ENCODE peak calls at places on chromosomes 16 and 17, in nine cellular contexts. Y is coronary artery, Q is thoracic aorta, U is vagina, W is heart right ventricle, E is psoas muscle, L is fibroblast of mammary gland, F is GM12878, R is A673. Z is an unnamed sample.

GRCh38 chr16:66457888-66458287 is 30.8 kb downstream of the BEAN1 start:
- DNase-seq in Y (peak; percentile 31), Q (no peak), U (no peak), W (no peak), E (no peak), L (no peak), F (no peak), R (no peak), Z (no peak)

GRCh38 chr16:77353587-77354263 is 81.1 kb downstream of the ADAMTS18 start:
- DNase-seq in Y (no peak), Q (no peak), U (no peak), W (no peak), E (no peak), L (no peak), F (no peak), R (no peak), Z (no peak)

GRCh38 chr16:9791566-9791965 is 390.7 kb downstream of the GRIN2A start:
- DNase-seq in Y (no peak), Q (no peak), U (no peak), W (no peak), E (no peak), L (no peak), F (no peak), R (no peak), Z (no peak)

GRCh38 chr17:11506635-11507034 is 91.6 kb upstream of the DNAH9 start:
- DNase-seq in Y (no peak), Q (no peak), U (no peak), W (no peak), E (no peak), L (no peak), F (no peak), R (peak; percentile 91), Z (no peak)

GRCh38 chr17:83092186-83092585 is 12.8 kb downstream of the METRNL start:
- DNase-seq in Y (no peak), Q (no peak), U (no peak), W (no peak), E (no peak), L (no peak), F (no peak), R (no peak), Z (no peak)

GRCh38 chr16:2046889-2047329 is 725 bp downstream of the NTHL1 start:
- DNase-seq in Y (no peak), Q (no peak), U (no peak), W (no peak), E (no peak), L (no peak), F (no peak), R (no peak), Z (no peak)

GRCh38 chr17:32827227-32827626 is 49.7 kb downstream of the MYO1D start:
- DNase-seq in Y (no peak), Q (no peak), U (no peak), W (no peak), E (no peak), L (no peak), F (peak; percentile 65), R (no peak), Z (no peak)

GRCh38 chr16:31083556-31083955 is 5.2 kb downstream of the PRSS53 start:
- DNase-seq in Y (no peak), Q (no peak), U (no peak), W (no peak), E (no peak), L (no peak), F (no peak), R (no peak), Z (no peak)

GRCh38 chr17:37614391-37614790 is 5.2 kb upstream of the SYNRG start:
- DNase-seq in Y (no peak), Q (no peak), U (no peak), W (no peak), E (no peak), L (peak; percentile 89), F (no peak), R (no peak), Z (peak; percentile 43)

GRCh38 chr17:57539528-57540301 is 205.4 kb downstream of the CCDC182 start:
- DNase-seq in Y (no peak), Q (no peak), U (no peak), W (no peak), E (no peak), L (no peak), F (no peak), R (no peak), Z (no peak)

GRCh38 chr16:50548659-50549560 is 714 bp downstream of the NKD1 start:
- DNase-seq in Y (no peak), Q (no peak), U (no peak), W (no peak), E (no peak), L (no peak), F (no peak), R (peak; percentile 20), Z (no peak)

GRCh38 chr17:42969006-42969581 is 4.8 kb upstream of the AARSD1 start:
- DNase-seq in Y (no peak), Q (no peak), U (no peak), W (no peak), E (no peak), L (peak; percentile 68), F (no peak), R (peak; percentile 24), Z (peak; percentile 87)

GRCh38 chr17:81440511-81441244 is 45.4 kb downstream of the BAHCC1 start:
- DNase-seq in Y (no peak), Q (no peak), U (no peak), W (no peak), E (no peak), L (no peak), F (no peak), R (peak; percentile 45), Z (no peak)

GRCh38 chr17:81444610-81445339 is 49.5 kb downstream of the BAHCC1 start:
- DNase-seq in Y (no peak), Q (no peak), U (no peak), W (no peak), E (no peak), L (no peak), F (no peak), R (no peak), Z (no peak)

GRCh38 chr17:81445642-81446500 is 50.6 kb downstream of the BAHCC1 start:
- DNase-seq in Y (no peak), Q (no peak), U (no peak), W (no peak), E (no peak), L (no peak), F (no peak), R (no peak), Z (no peak)

GRCh38 chr17:81442791-81443190 is 47.5 kb downstream of the BAHCC1 start:
- DNase-seq in Y (no peak), Q (no peak), U (no peak), W (no peak), E (no peak), L (no peak), F (no peak), R (no peak), Z (no peak)

GRCh38 chr17:81443269-81443668 is 48.0 kb downstream of the BAHCC1 start:
- DNase-seq in Y (no peak), Q (no peak), U (no peak), W (no peak), E (no peak), L (no peak), F (no peak), R (no peak), Z (no peak)
- H3K4me3 ChIP-seq in Y (no peak overlapping the region), Q (no peak overlapping the region), U (no peak overlapping the region), W (no peak overlapping the region), E (no peak overlapping the region), L (no peak overlapping the region), F (no peak overlapping the region), R (no peak overlapping the region), Z (no peak overlapping the region)

DNA sequence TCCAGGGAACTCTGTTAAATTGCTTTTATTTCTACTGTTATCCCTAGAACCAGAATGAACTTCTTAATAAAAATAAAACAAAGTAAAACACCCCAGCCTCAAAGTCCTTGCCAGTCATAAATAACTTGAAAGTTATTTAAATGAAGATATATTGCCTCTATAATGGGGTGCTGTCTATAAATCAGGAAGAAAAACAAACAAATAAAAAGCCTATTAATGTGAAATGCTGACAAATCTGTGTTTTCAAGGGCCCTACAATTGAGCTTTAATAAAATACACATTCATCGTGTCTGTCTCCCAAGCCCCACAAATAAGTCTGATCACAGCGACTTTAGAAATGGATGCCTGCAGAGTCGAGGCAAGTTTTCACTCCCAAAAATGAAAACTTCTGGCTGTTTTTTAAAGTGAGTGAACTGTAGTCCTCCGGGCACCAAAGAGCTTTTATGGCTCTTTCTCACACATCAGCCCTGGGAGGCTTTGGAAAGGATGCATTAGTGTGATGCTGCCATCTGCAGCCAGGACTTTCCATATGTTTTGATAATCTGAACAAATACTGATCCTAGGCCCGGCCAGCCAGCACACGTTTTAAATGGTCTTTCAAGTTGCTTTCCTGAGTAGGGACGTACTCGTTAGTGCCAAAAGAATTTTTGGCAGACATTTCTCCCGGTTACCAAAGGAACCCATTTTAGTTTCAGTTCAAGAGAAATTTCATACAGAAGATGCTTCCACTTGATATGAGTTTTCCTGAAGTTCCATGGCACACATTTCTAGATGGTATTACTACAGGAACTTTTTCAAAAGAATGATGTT is 16.3 kb downstream of the NACA2 start:
- DNase-seq in Y (no peak), Q (no peak), U (no peak), W (no peak), E (no peak), L (peak; percentile 47), F (no peak), R (peak; percentile 30), Z (peak; percentile 65)
- TF ChIP-seq CTCF in Y (no peak), Q (no peak), U (no peak), W (peak; percentile 26), E (no peak), L (peak; percentile 26), F (no peak), R (peak; percentile 42), Z (peak; percentile 52)

GRCh38 chr17:33914120-33914519 is 341.0 kb upstream of the CCL2 start:
- DNase-seq in Y (no peak), Q (no peak), U (no peak), W (no peak), E (no peak), L (no peak), F (no peak), R (no peak), Z (no peak)
- H3K4me3 ChIP-seq in Y (no peak overlapping the region), Q (no peak overlapping the region), U (no peak overlapping the region), W (no peak overlapping the region), E (no peak overlapping the region), L (no peak overlapping the region), F (no peak overlapping the region), R (no peak overlapping the region), Z (no peak overlapping the region)

DNA sequence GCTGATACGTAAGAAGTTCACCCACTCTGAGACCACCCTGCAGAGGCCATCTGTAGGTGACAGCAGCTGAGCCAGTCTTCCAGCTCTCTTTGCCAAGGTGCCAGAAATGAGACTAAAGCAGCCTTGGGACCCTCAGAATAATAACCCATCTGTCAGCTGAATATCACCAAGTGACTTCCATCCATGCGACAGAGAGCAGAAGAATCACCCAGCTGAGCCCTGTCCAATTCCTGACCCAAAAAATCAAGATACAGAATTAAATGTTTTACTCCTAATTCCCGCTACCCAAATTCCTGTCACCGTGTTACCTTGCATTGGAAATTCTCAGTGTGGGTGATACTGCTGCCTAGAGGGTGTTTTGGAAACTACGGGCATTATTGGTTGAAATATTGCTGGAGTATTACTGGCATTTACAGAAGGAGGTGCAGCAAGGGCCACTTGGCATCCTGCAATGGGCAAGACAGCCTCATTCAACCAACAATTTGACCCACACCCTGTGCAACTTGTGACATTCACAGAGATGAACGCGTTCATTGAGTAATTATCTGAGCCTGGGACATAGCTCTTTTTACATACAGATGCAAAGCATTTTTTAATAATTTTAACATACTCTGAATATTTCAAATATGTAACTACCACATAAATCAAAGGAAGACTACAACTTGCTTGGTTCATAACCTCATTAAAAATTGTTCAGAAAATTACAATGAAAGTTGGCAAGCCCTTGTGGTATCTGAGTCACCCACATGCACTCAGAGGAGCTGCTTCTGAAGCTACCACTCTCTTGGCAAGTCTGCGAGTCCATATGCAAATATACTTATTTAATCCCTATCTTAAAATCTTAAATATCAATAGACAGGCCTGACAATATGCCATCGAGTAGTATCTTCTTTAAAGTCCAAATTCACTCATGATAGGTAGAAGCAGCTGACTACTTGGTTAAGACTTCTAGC is 126.6 kb downstream of the C16orf95 start:
- DNase-seq in Y (no peak), Q (no peak), U (no peak), W (no peak), E (no peak), L (peak; percentile 48), F (no peak), R (no peak), Z (peak; percentile 38)
- TF ChIP-seq CTCF in Y (no peak), Q (no peak), U (no peak), W (no peak), E (no peak), L (peak; percentile 50), F (no peak), R (no peak), Z (peak; percentile 47)

Z was measured in fibroblast of the aortic adventitia.